ENCODE peak calls at places on chromosomes 1 and 21, in eight cellular contexts. One of them, this sample, is unnamed.

GRCh38 chr1:94072840-94073516 is 48.0 kb downstream of the ABCA4 start:
- DNase-seq in stomach: no peak
- DNase-seq in esophagus muscularis mucosa: no peak
- DNase-seq in CD8-positive, alpha-beta T cell: no peak
- DNase-seq in psoas muscle: no peak
- DNase-seq in left ventricle myocardium inferior: no peak
- DNase-seq in neural progenitor cell: no peak
- DNase-seq in HCT116: no peak
- DNase-seq in this sample: no peak

GRCh38 chr1:201329286-201329685 is 46.0 kb downstream of the PKP1 start:
- DNase-seq in stomach: no peak
- DNase-seq in esophagus muscularis mucosa: no peak
- DNase-seq in CD8-positive, alpha-beta T cell: no peak
- DNase-seq in psoas muscle: no peak
- DNase-seq in left ventricle myocardium inferior: no peak
- DNase-seq in neural progenitor cell: no peak
- DNase-seq in HCT116: no peak
- DNase-seq in this sample: no peak

GRCh38 chr21:28496517-28496916 is 496.2 kb downstream of the LTN1 start:
- DNase-seq in stomach: no peak
- DNase-seq in esophagus muscularis mucosa: no peak
- DNase-seq in CD8-positive, alpha-beta T cell: no peak
- DNase-seq in psoas muscle: no peak
- DNase-seq in left ventricle myocardium inferior: no peak
- DNase-seq in neural progenitor cell: no peak
- DNase-seq in HCT116: no peak
- DNase-seq in this sample: no peak

GRCh38 chr1:119442756-119443155 is 27.8 kb downstream of the HSD3B2 start:
- DNase-seq in stomach: no peak
- DNase-seq in esophagus muscularis mucosa: no peak
- DNase-seq in CD8-positive, alpha-beta T cell: no peak
- DNase-seq in psoas muscle: no peak
- DNase-seq in left ventricle myocardium inferior: no peak
- DNase-seq in neural progenitor cell: no peak
- DNase-seq in HCT116: no peak
- DNase-seq in this sample: no peak

GRCh38 chr1:41497056-41497440 is 12.6 kb upstream of the EDN2 start:
- DNase-seq in stomach: no peak
- DNase-seq in esophagus muscularis mucosa: no peak
- DNase-seq in CD8-positive, alpha-beta T cell: no peak
- DNase-seq in psoas muscle: peak; percentile 33
- DNase-seq in left ventricle myocardium inferior: peak; percentile 32
- DNase-seq in neural progenitor cell: no peak
- DNase-seq in HCT116: no peak
- DNase-seq in this sample: no peak

GRCh38 chr1:3272321-3273045 is 182.0 kb upstream of the ARHGEF16 start:
- DNase-seq in stomach: no peak
- DNase-seq in esophagus muscularis mucosa: no peak
- DNase-seq in CD8-positive, alpha-beta T cell: no peak
- DNase-seq in psoas muscle: no peak
- DNase-seq in left ventricle myocardium inferior: no peak
- DNase-seq in neural progenitor cell: no peak
- DNase-seq in HCT116: no peak
- DNase-seq in this sample: no peak

GRCh38 chr1:23362218-23362713 is 7.4 kb downstream of the ZNF436 start:
- DNase-seq in stomach: no peak
- DNase-seq in esophagus muscularis mucosa: no peak
- DNase-seq in CD8-positive, alpha-beta T cell: no peak
- DNase-seq in psoas muscle: no peak
- DNase-seq in left ventricle myocardium inferior: no peak
- DNase-seq in neural progenitor cell: no peak
- DNase-seq in HCT116: no peak
- DNase-seq in this sample: no peak

GRCh38 chr1:226351709-226352108 is 42.7 kb upstream of the LIN9 start:
- DNase-seq in stomach: no peak
- DNase-seq in esophagus muscularis mucosa: no peak
- DNase-seq in CD8-positive, alpha-beta T cell: no peak
- DNase-seq in psoas muscle: no peak
- DNase-seq in left ventricle myocardium inferior: no peak
- DNase-seq in neural progenitor cell: no peak
- DNase-seq in HCT116: no peak
- DNase-seq in this sample: no peak

GRCh38 chr1:119885903-119886783 is 10.2 kb downstream of the ADAM30 start:
- DNase-seq in stomach: peak; percentile 74
- DNase-seq in esophagus muscularis mucosa: peak; percentile 90
- DNase-seq in CD8-positive, alpha-beta T cell: peak; percentile 39
- DNase-seq in psoas muscle: peak; percentile 53
- DNase-seq in left ventricle myocardium inferior: peak; percentile 37
- DNase-seq in neural progenitor cell: peak; percentile 71
- DNase-seq in HCT116: peak; percentile 37
- DNase-seq in this sample: peak; percentile 77

GRCh38 chr1:67945733-67946374 is 104.6 kb downstream of the DIRAS3 start:
- DNase-seq in stomach: no peak
- DNase-seq in esophagus muscularis mucosa: no peak
- DNase-seq in CD8-positive, alpha-beta T cell: no peak
- DNase-seq in psoas muscle: no peak
- DNase-seq in left ventricle myocardium inferior: peak; percentile 35
- DNase-seq in neural progenitor cell: no peak
- DNase-seq in HCT116: no peak
- DNase-seq in this sample: peak; percentile 15

GRCh38 chr1:32828341-32828740 is 10.9 kb downstream of the S100PBP start:
- DNase-seq in stomach: no peak
- DNase-seq in esophagus muscularis mucosa: no peak
- DNase-seq in CD8-positive, alpha-beta T cell: no peak
- DNase-seq in psoas muscle: no peak
- DNase-seq in left ventricle myocardium inferior: no peak
- DNase-seq in neural progenitor cell: no peak
- DNase-seq in HCT116: no peak
- DNase-seq in this sample: no peak

GRCh38 chr1:194268839-194269238 is 1082.4 kb upstream of the B3GALT2 start:
- DNase-seq in stomach: no peak
- DNase-seq in esophagus muscularis mucosa: no peak
- DNase-seq in CD8-positive, alpha-beta T cell: no peak
- DNase-seq in psoas muscle: no peak
- DNase-seq in left ventricle myocardium inferior: no peak
- DNase-seq in neural progenitor cell: no peak
- DNase-seq in HCT116: no peak
- DNase-seq in this sample: no peak

GRCh38 chr21:43027846-43028731 is 47.5 kb downstream of the CBS start:
- DNase-seq in stomach: no peak
- DNase-seq in esophagus muscularis mucosa: no peak
- DNase-seq in CD8-positive, alpha-beta T cell: no peak
- DNase-seq in psoas muscle: no peak
- DNase-seq in left ventricle myocardium inferior: no peak
- DNase-seq in neural progenitor cell: no peak
- DNase-seq in HCT116: no peak
- DNase-seq in this sample: no peak

GRCh38 chr21:43023175-43023574 is 48.8 kb downstream of the PKNOX1 start:
- DNase-seq in stomach: no peak
- DNase-seq in esophagus muscularis mucosa: no peak
- DNase-seq in CD8-positive, alpha-beta T cell: no peak
- DNase-seq in psoas muscle: no peak
- DNase-seq in left ventricle myocardium inferior: no peak
- DNase-seq in neural progenitor cell: no peak
- DNase-seq in HCT116: no peak
- DNase-seq in this sample: no peak

GRCh38 chr21:43021756-43022600 is 47.6 kb downstream of the PKNOX1 start:
- DNase-seq in stomach: no peak
- DNase-seq in esophagus muscularis mucosa: no peak
- DNase-seq in CD8-positive, alpha-beta T cell: no peak
- DNase-seq in psoas muscle: no peak
- DNase-seq in left ventricle myocardium inferior: no peak
- DNase-seq in neural progenitor cell: no peak
- DNase-seq in HCT116: no peak
- DNase-seq in this sample: no peak

GRCh38 chr21:43025636-43026180 is 49.9 kb downstream of the CBS start:
- DNase-seq in stomach: no peak
- DNase-seq in esophagus muscularis mucosa: no peak
- DNase-seq in CD8-positive, alpha-beta T cell: no peak
- DNase-seq in psoas muscle: no peak
- DNase-seq in left ventricle myocardium inferior: no peak
- DNase-seq in neural progenitor cell: peak; percentile 40
- DNase-seq in HCT116: no peak
- DNase-seq in this sample: no peak

DNA sequence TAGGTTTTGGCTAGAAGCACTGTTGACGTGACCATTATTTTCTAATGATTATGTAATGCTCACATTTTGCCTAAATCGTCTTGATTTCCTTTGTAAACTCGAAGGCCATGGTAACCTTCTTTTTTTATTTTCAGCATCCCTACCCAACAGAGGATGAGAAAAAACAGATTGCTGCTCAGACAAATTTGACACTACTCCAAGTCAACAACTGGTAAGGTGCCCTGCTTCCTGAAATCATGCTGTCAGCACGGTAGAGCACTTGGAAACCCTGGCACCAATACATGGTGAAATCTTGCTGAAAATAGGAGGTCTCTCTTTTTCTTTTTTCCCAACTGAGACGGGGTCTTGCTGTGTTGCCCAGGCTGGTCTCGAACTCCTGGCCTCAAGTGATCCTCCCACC is 50.4 kb downstream of the PKNOX1 start:
- DNase-seq in stomach: no peak
- DNase-seq in esophagus muscularis mucosa: no peak
- DNase-seq in CD8-positive, alpha-beta T cell: no peak
- DNase-seq in psoas muscle: no peak
- DNase-seq in left ventricle myocardium inferior: no peak
- DNase-seq in neural progenitor cell: no peak
- DNase-seq in HCT116: no peak
- DNase-seq in this sample: no peak
- H3K27ac ChIP-seq in stomach: no peak overlapping the region
- H3K27ac ChIP-seq in esophagus muscularis mucosa: no peak overlapping the region
- H3K27ac ChIP-seq in CD8-positive, alpha-beta T cell: no peak overlapping the region
- H3K27ac ChIP-seq in psoas muscle: no peak overlapping the region
- H3K27ac ChIP-seq in left ventricle myocardium inferior: no peak overlapping the region
- H3K27ac ChIP-seq in neural progenitor cell: no peak overlapping the region
- H3K27ac ChIP-seq in HCT116: no peak overlapping the region
- H3K27ac ChIP-seq in this sample: no peak overlapping the region

DNA sequence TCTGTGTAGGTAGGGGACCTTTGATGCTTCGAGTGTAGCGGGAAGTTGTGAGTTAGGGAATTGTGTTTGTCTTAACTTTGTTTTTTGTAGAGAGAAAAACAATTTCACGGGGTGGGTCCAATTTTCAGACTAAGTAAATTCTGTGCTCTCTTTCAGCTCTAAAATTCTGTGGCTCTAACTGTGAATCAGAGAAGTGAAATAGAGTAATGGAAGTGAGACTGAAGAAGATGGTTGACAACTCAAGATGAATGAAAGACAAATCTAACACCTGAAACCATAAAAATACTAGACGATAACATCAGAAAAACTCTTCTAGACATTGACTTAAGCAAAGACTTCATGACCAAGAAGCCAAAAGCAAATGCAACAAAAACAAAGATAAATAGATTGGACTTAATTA is 4.4 kb upstream of the FMO1 start:
- DNase-seq in stomach: no peak
- DNase-seq in esophagus muscularis mucosa: no peak
- DNase-seq in CD8-positive, alpha-beta T cell: no peak
- DNase-seq in psoas muscle: no peak
- DNase-seq in left ventricle myocardium inferior: no peak
- DNase-seq in neural progenitor cell: no peak
- DNase-seq in HCT116: no peak
- DNase-seq in this sample: no peak
- H3K27ac ChIP-seq in stomach: no peak overlapping the region
- H3K27ac ChIP-seq in esophagus muscularis mucosa: no peak overlapping the region
- H3K27ac ChIP-seq in CD8-positive, alpha-beta T cell: no peak overlapping the region
- H3K27ac ChIP-seq in psoas muscle: no peak overlapping the region
- H3K27ac ChIP-seq in left ventricle myocardium inferior: no peak overlapping the region
- H3K27ac ChIP-seq in neural progenitor cell: no peak overlapping the region
- H3K27ac ChIP-seq in HCT116: no peak overlapping the region
- H3K27ac ChIP-seq in this sample: no peak overlapping the region

GRCh38 chr1:59155326-59155725 is 141.6 kb upstream of the FGGY start:
- DNase-seq in stomach: no peak
- DNase-seq in esophagus muscularis mucosa: peak; percentile 10
- DNase-seq in CD8-positive, alpha-beta T cell: no peak
- DNase-seq in psoas muscle: no peak
- DNase-seq in left ventricle myocardium inferior: no peak
- DNase-seq in neural progenitor cell: no peak
- DNase-seq in HCT116: no peak
- DNase-seq in this sample: no peak
- H3K27ac ChIP-seq in stomach: no peak overlapping the region
- H3K27ac ChIP-seq in esophagus muscularis mucosa: peak overlapping the region; percentile 55
- H3K27ac ChIP-seq in CD8-positive, alpha-beta T cell: no peak overlapping the region
- H3K27ac ChIP-seq in psoas muscle: peak overlapping the region; percentile 47
- H3K27ac ChIP-seq in left ventricle myocardium inferior: peak overlapping the region; percentile 1
- H3K27ac ChIP-seq in neural progenitor cell: no peak overlapping the region
- H3K27ac ChIP-seq in HCT116: no peak overlapping the region
- H3K27ac ChIP-seq in this sample: peak overlapping the region; percentile 48

GRCh38 chr1:21779613-21780521 is 3.1 kb downstream of the USP48 start:
- DNase-seq in stomach: no peak
- DNase-seq in esophagus muscularis mucosa: no peak
- DNase-seq in CD8-positive, alpha-beta T cell: no peak
- DNase-seq in psoas muscle: no peak
- DNase-seq in left ventricle myocardium inferior: no peak
- DNase-seq in neural progenitor cell: no peak
- DNase-seq in HCT116: no peak
- DNase-seq in this sample: no peak

GRCh38 chr1:21781971-21782867 is 730 bp downstream of the USP48 start:
- DNase-seq in stomach: peak; percentile 56
- DNase-seq in esophagus muscularis mucosa: peak; percentile 92
- DNase-seq in CD8-positive, alpha-beta T cell: peak; percentile 25
- DNase-seq in psoas muscle: no peak
- DNase-seq in left ventricle myocardium inferior: no peak
- DNase-seq in neural progenitor cell: peak; percentile 76
- DNase-seq in HCT116: no peak
- DNase-seq in this sample: peak; percentile 64

GRCh38 chr1:21783679-21784603 is 992 bp upstream of the USP48 start:
- DNase-seq in stomach: peak; percentile 97
- DNase-seq in esophagus muscularis mucosa: no peak
- DNase-seq in CD8-positive, alpha-beta T cell: no peak
- DNase-seq in psoas muscle: peak; percentile 17
- DNase-seq in left ventricle myocardium inferior: no peak
- DNase-seq in neural progenitor cell: peak; percentile 96
- DNase-seq in HCT116: no peak
- DNase-seq in this sample: peak; percentile 96

GRCh38 chr1:21786640-21787039 is 3.7 kb upstream of the USP48 start:
- DNase-seq in stomach: no peak
- DNase-seq in esophagus muscularis mucosa: no peak
- DNase-seq in CD8-positive, alpha-beta T cell: no peak
- DNase-seq in psoas muscle: no peak
- DNase-seq in left ventricle myocardium inferior: no peak
- DNase-seq in neural progenitor cell: no peak
- DNase-seq in HCT116: no peak
- DNase-seq in this sample: no peak

DNA sequence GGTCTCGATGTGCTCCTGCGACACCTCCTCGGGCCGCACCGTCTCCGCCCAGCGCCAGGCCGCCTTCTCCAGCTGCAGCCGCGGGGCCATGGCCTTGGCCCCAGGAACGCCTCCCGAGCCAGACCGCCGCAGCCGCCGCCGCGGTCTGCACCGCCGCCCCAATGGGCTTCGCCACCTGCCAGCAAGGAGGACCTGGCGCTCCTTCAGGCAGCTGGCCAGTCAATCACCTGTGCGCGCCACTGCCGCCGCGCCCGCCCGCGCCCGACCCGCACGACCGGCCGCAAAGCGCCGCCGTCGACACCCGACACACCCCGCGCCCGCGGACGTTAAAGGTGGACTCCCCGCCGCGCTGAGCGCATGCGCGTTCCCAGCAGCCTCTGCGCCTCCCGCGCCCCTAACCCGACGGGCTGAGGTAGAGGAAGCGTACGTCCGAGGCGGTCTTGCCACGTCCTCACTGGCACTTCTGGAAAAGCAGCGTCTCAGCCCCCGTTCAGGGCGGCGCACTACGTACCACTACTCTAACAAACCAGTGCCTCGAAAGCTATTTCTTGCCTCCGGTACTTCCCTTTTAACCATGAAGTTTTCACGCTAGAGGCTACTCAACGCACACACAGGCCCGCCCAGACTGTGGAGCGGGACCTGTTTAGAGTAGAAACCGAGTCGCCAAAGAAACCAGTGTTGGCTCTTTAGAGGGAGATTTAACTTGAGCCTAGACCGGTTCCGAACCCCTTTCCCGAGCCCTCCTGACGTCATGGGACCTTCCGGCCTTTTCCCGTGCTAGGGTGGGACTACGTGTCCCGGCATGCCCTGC is at the start of gene USP48:
- DNase-seq in stomach: peak; percentile 97
- DNase-seq in esophagus muscularis mucosa: peak; percentile 98
- DNase-seq in CD8-positive, alpha-beta T cell: peak; percentile 93
- DNase-seq in psoas muscle: peak; percentile 97
- DNase-seq in left ventricle myocardium inferior: peak; percentile 96
- DNase-seq in neural progenitor cell: peak; percentile 97
- DNase-seq in HCT116: peak; percentile 92
- DNase-seq in this sample: peak; percentile 99
- H3K27ac ChIP-seq in stomach: peak within 1 kb of the TSS; percentile 100
- H3K27ac ChIP-seq in esophagus muscularis mucosa: peak within 1 kb of the TSS; percentile 98
- H3K27ac ChIP-seq in CD8-positive, alpha-beta T cell: peak within 1 kb of the TSS; percentile 100
- H3K27ac ChIP-seq in psoas muscle: peak within 1 kb of the TSS; percentile 100
- H3K27ac ChIP-seq in left ventricle myocardium inferior: peak within 1 kb of the TSS; percentile 97
- H3K27ac ChIP-seq in neural progenitor cell: peak within 1 kb of the TSS; percentile 90
- H3K27ac ChIP-seq in HCT116: peak within 1 kb of the TSS; percentile 81
- H3K27ac ChIP-seq in this sample: peak within 1 kb of the TSS; percentile 98

This sample was measured in body of pancreas.